ENCODE peak calls at places on chromosome 16, in six cellular contexts. One of them, this sample, is unnamed.

GRCh38 chr16:23280483-23280967 is 21.6 kb upstream of the SCNN1B start:
- DNase-seq in left ventricle myocardium inferior: no peak
- DNase-seq in fibroblast of mammary gland: no peak
- DNase-seq in fibroblast of pulmonary artery: no peak
- DNase-seq in psoas muscle: no peak
- DNase-seq in lung: no peak
- DNase-seq in this sample: no peak

GRCh38 chr16:53094013-53094630 is 39.3 kb downstream of the CHD9 start:
- DNase-seq in left ventricle myocardium inferior: peak; percentile 68
- DNase-seq in fibroblast of mammary gland: no peak
- DNase-seq in fibroblast of pulmonary artery: no peak
- DNase-seq in psoas muscle: peak; percentile 70
- DNase-seq in lung: peak; percentile 75
- DNase-seq in this sample: peak; percentile 85

GRCh38 chr16:89828199-89828869 is at the start of gene SPIRE2:
- DNase-seq in left ventricle myocardium inferior: peak; percentile 78
- DNase-seq in fibroblast of mammary gland: peak; percentile 57
- DNase-seq in fibroblast of pulmonary artery: peak; percentile 76
- DNase-seq in psoas muscle: peak; percentile 84
- DNase-seq in lung: peak; percentile 56
- DNase-seq in this sample: peak; percentile 64

GRCh38 chr16:7506363-7506762 is 173.7 kb downstream of the RBFOX1 start:
- DNase-seq in left ventricle myocardium inferior: no peak
- DNase-seq in fibroblast of mammary gland: no peak
- DNase-seq in fibroblast of pulmonary artery: no peak
- DNase-seq in psoas muscle: no peak
- DNase-seq in lung: no peak
- DNase-seq in this sample: no peak

GRCh38 chr16:67884684-67885083 is at the start of gene NRN1L:
- DNase-seq in left ventricle myocardium inferior: peak; percentile 90
- DNase-seq in fibroblast of mammary gland: peak; percentile 90
- DNase-seq in fibroblast of pulmonary artery: peak; percentile 91
- DNase-seq in psoas muscle: peak; percentile 93
- DNase-seq in lung: peak; percentile 85
- DNase-seq in this sample: no peak

GRCh38 chr16:2516391-2517240 is 2.9 kb downstream of the ATP6V0C start:
- DNase-seq in left ventricle myocardium inferior: no peak
- DNase-seq in fibroblast of mammary gland: no peak
- DNase-seq in fibroblast of pulmonary artery: no peak
- DNase-seq in psoas muscle: no peak
- DNase-seq in lung: peak; percentile 49
- DNase-seq in this sample: no peak

GRCh38 chr16:63928421-63928820 is 1193.4 kb downstream of the CDH11 start:
- DNase-seq in left ventricle myocardium inferior: no peak
- DNase-seq in fibroblast of mammary gland: no peak
- DNase-seq in fibroblast of pulmonary artery: no peak
- DNase-seq in psoas muscle: no peak
- DNase-seq in lung: no peak
- DNase-seq in this sample: no peak

GRCh38 chr16:86880316-86881117 is 302.2 kb downstream of the FOXL1 start:
- DNase-seq in left ventricle myocardium inferior: no peak
- DNase-seq in fibroblast of mammary gland: peak; percentile 51
- DNase-seq in fibroblast of pulmonary artery: no peak
- DNase-seq in psoas muscle: no peak
- DNase-seq in lung: no peak
- DNase-seq in this sample: no peak

GRCh38 chr16:17784073-17784472 is 313.3 kb upstream of the XYLT1 start:
- DNase-seq in left ventricle myocardium inferior: no peak
- DNase-seq in fibroblast of mammary gland: peak; percentile 66
- DNase-seq in fibroblast of pulmonary artery: peak; percentile 16
- DNase-seq in psoas muscle: no peak
- DNase-seq in lung: no peak
- DNase-seq in this sample: peak; percentile 10

GRCh38 chr16:78773316-78773715 is 673.9 kb downstream of the WWOX start:
- DNase-seq in left ventricle myocardium inferior: no peak
- DNase-seq in fibroblast of mammary gland: no peak
- DNase-seq in fibroblast of pulmonary artery: no peak
- DNase-seq in psoas muscle: no peak
- DNase-seq in lung: no peak
- DNase-seq in this sample: no peak

GRCh38 chr16:21608647-21609328 is 9.4 kb downstream of the METTL9 start:
- DNase-seq in left ventricle myocardium inferior: no peak
- DNase-seq in fibroblast of mammary gland: peak; percentile 63
- DNase-seq in fibroblast of pulmonary artery: peak; percentile 11
- DNase-seq in psoas muscle: no peak
- DNase-seq in lung: no peak
- DNase-seq in this sample: peak; percentile 27

GRCh38 chr16:28131743-28132393 is 68.4 kb upstream of the GSG1L start:
- DNase-seq in left ventricle myocardium inferior: no peak
- DNase-seq in fibroblast of mammary gland: no peak
- DNase-seq in fibroblast of pulmonary artery: no peak
- DNase-seq in psoas muscle: no peak
- DNase-seq in lung: no peak
- DNase-seq in this sample: no peak

GRCh38 chr16:86621966-86622365 is 43.6 kb downstream of the FOXL1 start:
- DNase-seq in left ventricle myocardium inferior: no peak
- DNase-seq in fibroblast of mammary gland: no peak
- DNase-seq in fibroblast of pulmonary artery: no peak
- DNase-seq in psoas muscle: no peak
- DNase-seq in lung: no peak
- DNase-seq in this sample: no peak

GRCh38 chr16:11655655-11656054 is 12.6 kb upstream of the SNN start:
- DNase-seq in left ventricle myocardium inferior: no peak
- DNase-seq in fibroblast of mammary gland: no peak
- DNase-seq in fibroblast of pulmonary artery: no peak
- DNase-seq in psoas muscle: no peak
- DNase-seq in lung: no peak
- DNase-seq in this sample: peak; percentile 54

GRCh38 chr16:2239231-2239675 is 3.0 kb downstream of the DNASE1L2 start:
- DNase-seq in left ventricle myocardium inferior: no peak
- DNase-seq in fibroblast of mammary gland: peak; percentile 57
- DNase-seq in fibroblast of pulmonary artery: no peak
- DNase-seq in psoas muscle: no peak
- DNase-seq in lung: no peak
- DNase-seq in this sample: no peak

GRCh38 chr16:46768809-46769208 is 20.7 kb upstream of the MYLK3 start:
- DNase-seq in left ventricle myocardium inferior: no peak
- DNase-seq in fibroblast of mammary gland: no peak
- DNase-seq in fibroblast of pulmonary artery: no peak
- DNase-seq in psoas muscle: peak; percentile 76
- DNase-seq in lung: no peak
- DNase-seq in this sample: no peak

GRCh38 chr16:85422374-85423185 is 190.5 kb upstream of the GSE1 start:
- DNase-seq in left ventricle myocardium inferior: peak; percentile 5
- DNase-seq in fibroblast of mammary gland: no peak
- DNase-seq in fibroblast of pulmonary artery: no peak
- DNase-seq in psoas muscle: peak; percentile 48
- DNase-seq in lung: peak; percentile 81
- DNase-seq in this sample: no peak

GRCh38 chr16:55515110-55515509 is 6.2 kb downstream of the LPCAT2 start:
- DNase-seq in left ventricle myocardium inferior: no peak
- DNase-seq in fibroblast of mammary gland: peak; percentile 52
- DNase-seq in fibroblast of pulmonary artery: no peak
- DNase-seq in psoas muscle: no peak
- DNase-seq in lung: no peak
- DNase-seq in this sample: no peak

GRCh38 chr16:297832-298231 is 14.9 kb downstream of the PDIA2 start:
- DNase-seq in left ventricle myocardium inferior: no peak
- DNase-seq in fibroblast of mammary gland: no peak
- DNase-seq in fibroblast of pulmonary artery: no peak
- DNase-seq in psoas muscle: no peak
- DNase-seq in lung: no peak
- DNase-seq in this sample: no peak

GRCh38 chr16:67801889-67802288 is 4.5 kb downstream of the RANBP10 start:
- DNase-seq in left ventricle myocardium inferior: no peak
- DNase-seq in fibroblast of mammary gland: no peak
- DNase-seq in fibroblast of pulmonary artery: no peak
- DNase-seq in psoas muscle: no peak
- DNase-seq in lung: no peak
- DNase-seq in this sample: peak; percentile 74

GRCh38 chr16:82672676-82673075 is 45.9 kb downstream of the CDH13 start:
- DNase-seq in left ventricle myocardium inferior: no peak
- DNase-seq in fibroblast of mammary gland: no peak
- DNase-seq in fibroblast of pulmonary artery: no peak
- DNase-seq in psoas muscle: no peak
- DNase-seq in lung: no peak
- DNase-seq in this sample: no peak

GRCh38 chr16:22675745-22676540 is 138.0 kb upstream of the HS3ST2 start:
- DNase-seq in left ventricle myocardium inferior: no peak
- DNase-seq in fibroblast of mammary gland: no peak
- DNase-seq in fibroblast of pulmonary artery: no peak
- DNase-seq in psoas muscle: no peak
- DNase-seq in lung: no peak
- DNase-seq in this sample: no peak

GRCh38 chr16:65667013-65667578 is 545.2 kb upstream of the CDH11 start:
- DNase-seq in left ventricle myocardium inferior: no peak
- DNase-seq in fibroblast of mammary gland: peak; percentile 45
- DNase-seq in fibroblast of pulmonary artery: peak; percentile 55
- DNase-seq in psoas muscle: no peak
- DNase-seq in lung: no peak
- DNase-seq in this sample: no peak
- TF ChIP-seq CTCF in left ventricle myocardium inferior: no peak
- TF ChIP-seq CTCF in fibroblast of mammary gland: peak; percentile 27
- TF ChIP-seq CTCF in fibroblast of pulmonary artery: peak; percentile 33
- TF ChIP-seq CTCF in psoas muscle: no peak
- TF ChIP-seq CTCF in lung: no peak
- TF ChIP-seq CTCF in this sample: no peak

DNA sequence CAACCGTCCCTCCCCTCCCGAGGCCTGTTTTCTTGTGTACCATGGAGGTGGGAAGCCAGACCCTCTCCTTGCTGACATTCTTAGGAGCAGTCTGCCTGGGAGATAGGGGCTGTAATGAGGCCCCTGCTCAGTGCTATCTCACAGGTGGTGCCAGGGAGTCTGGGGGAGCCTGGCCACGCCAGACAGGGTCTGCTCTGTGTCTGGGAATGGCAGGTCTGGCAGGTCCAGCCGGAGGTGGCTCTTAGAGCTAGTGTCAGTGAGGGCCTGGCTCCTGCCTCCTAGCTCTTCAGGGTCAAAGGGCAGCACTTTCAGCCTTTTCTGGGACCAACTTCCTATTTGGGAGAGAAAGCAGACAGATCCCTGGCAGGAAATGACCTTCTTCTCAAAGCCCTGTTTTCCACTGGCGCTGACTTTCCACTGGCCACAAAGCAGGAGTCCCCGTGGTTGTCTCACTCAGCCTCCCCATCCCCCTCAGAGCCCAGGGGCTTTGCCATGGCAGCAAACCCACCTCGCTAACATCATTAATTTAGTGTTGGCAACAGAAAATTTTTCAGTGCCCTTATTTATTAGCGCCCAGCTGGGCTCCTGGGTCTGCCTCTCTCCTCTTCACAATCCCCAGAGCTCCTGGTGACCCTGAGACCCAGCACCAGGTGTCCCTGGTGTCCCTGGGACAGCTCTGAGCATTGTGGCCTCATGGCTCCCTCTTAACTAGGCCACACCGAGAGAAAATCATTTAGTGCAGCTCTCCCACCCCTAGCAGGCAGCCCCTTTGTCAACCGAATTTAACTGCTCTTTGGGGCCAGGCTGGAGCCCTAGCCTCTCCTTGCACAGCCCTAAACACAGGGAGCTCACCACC is 24.0 kb upstream of the DOK4 start:
- DNase-seq in left ventricle myocardium inferior: no peak
- DNase-seq in fibroblast of mammary gland: no peak
- DNase-seq in fibroblast of pulmonary artery: no peak
- DNase-seq in psoas muscle: peak; percentile 30
- DNase-seq in lung: no peak
- DNase-seq in this sample: no peak
- H3K4me3 ChIP-seq in left ventricle myocardium inferior: no peak overlapping the region
- H3K4me3 ChIP-seq in fibroblast of mammary gland: no peak overlapping the region
- H3K4me3 ChIP-seq in fibroblast of pulmonary artery: no peak overlapping the region
- H3K4me3 ChIP-seq in psoas muscle: no peak overlapping the region
- H3K4me3 ChIP-seq in lung: no peak overlapping the region
- H3K4me3 ChIP-seq in this sample: no peak overlapping the region

GRCh38 chr16:48831081-48831722 is 221.2 kb upstream of the N4BP1 start:
- DNase-seq in left ventricle myocardium inferior: no peak
- DNase-seq in fibroblast of mammary gland: no peak
- DNase-seq in fibroblast of pulmonary artery: no peak
- DNase-seq in psoas muscle: no peak
- DNase-seq in lung: no peak
- DNase-seq in this sample: no peak
- TF ChIP-seq CTCF in left ventricle myocardium inferior: peak; percentile 41
- TF ChIP-seq CTCF in fibroblast of mammary gland: no peak
- TF ChIP-seq CTCF in fibroblast of pulmonary artery: no peak
- TF ChIP-seq CTCF in psoas muscle: no peak
- TF ChIP-seq CTCF in lung: no peak
- TF ChIP-seq CTCF in this sample: peak; percentile 29

GRCh38 chr16:30381351-30382041 is 865 bp downstream of the SEPTIN1 start:
- DNase-seq in left ventricle myocardium inferior: no peak
- DNase-seq in fibroblast of mammary gland: no peak
- DNase-seq in fibroblast of pulmonary artery: no peak
- DNase-seq in psoas muscle: no peak
- DNase-seq in lung: no peak
- DNase-seq in this sample: no peak

GRCh38 chr16:30380072-30380471 is 2.3 kb downstream of the SEPTIN1 start:
- DNase-seq in left ventricle myocardium inferior: no peak
- DNase-seq in fibroblast of mammary gland: no peak
- DNase-seq in fibroblast of pulmonary artery: no peak
- DNase-seq in psoas muscle: no peak
- DNase-seq in lung: no peak
- DNase-seq in this sample: no peak

GRCh38 chr16:30380801-30381208 is 1.6 kb downstream of the SEPTIN1 start:
- DNase-seq in left ventricle myocardium inferior: no peak
- DNase-seq in fibroblast of mammary gland: no peak
- DNase-seq in fibroblast of pulmonary artery: no peak
- DNase-seq in psoas muscle: peak; percentile 70
- DNase-seq in lung: no peak
- DNase-seq in this sample: no peak

GRCh38 chr16:30379165-30379783 is 3.1 kb downstream of the SEPTIN1 start:
- DNase-seq in left ventricle myocardium inferior: no peak
- DNase-seq in fibroblast of mammary gland: no peak
- DNase-seq in fibroblast of pulmonary artery: no peak
- DNase-seq in psoas muscle: peak; percentile 73
- DNase-seq in lung: no peak
- DNase-seq in this sample: no peak

DNA sequence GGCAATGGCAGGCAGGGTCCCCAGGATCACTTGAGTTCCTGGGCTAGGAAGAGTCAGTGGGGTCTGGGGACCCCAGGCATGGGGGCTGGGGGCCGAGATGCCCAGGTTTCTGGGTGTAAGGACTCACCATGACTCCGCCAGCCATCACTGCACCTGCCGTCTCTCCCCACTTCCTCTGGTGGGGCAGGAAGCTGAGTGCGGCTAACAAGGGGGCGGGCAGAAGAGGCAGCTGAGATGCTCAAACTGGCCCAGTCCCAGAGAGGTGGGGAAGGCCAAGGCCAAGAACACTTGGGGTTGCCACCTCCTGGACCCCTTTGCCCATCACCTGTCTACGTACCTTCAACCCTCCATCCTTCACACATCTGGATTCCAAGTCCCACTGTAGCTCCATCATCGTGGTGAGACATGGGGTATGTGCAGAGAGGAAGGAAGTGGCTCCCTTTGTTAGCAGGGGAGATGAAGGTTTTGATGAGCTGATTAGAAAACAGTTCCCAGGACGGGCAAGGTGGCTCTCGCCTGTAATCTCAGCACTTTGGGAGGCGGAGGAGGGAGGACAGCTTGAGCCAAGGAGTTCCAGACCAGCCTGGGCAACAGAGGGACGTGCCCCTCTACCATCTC is at the start of gene SEPTIN1:
- DNase-seq in left ventricle myocardium inferior: no peak
- DNase-seq in fibroblast of mammary gland: no peak
- DNase-seq in fibroblast of pulmonary artery: no peak
- DNase-seq in psoas muscle: no peak
- DNase-seq in lung: no peak
- DNase-seq in this sample: peak; percentile 86
- H3K4me3 ChIP-seq in left ventricle myocardium inferior: no peak within 1 kb of the TSS
- H3K4me3 ChIP-seq in fibroblast of mammary gland: no peak within 1 kb of the TSS
- H3K4me3 ChIP-seq in fibroblast of pulmonary artery: no peak within 1 kb of the TSS
- H3K4me3 ChIP-seq in psoas muscle: no peak within 1 kb of the TSS
- H3K4me3 ChIP-seq in lung: no peak within 1 kb of the TSS
- H3K4me3 ChIP-seq in this sample: peak within 1 kb of the TSS; percentile 94

This sample was measured in GM12865.